ENCODE peak calls at places on chromosome 11, in five cellular contexts. N, U, V, Z and T are unnamed samples.

GRCh38 chr11:119316729-119317591 is at the start of gene MCAM:
- DNase-seq in U (no peak), V (no peak), Z (peak), N (no peak), T (no peak)

GRCh38 chr11:30143098-30143705 is 87.6 kb upstream of the FSHB start:
- DNase-seq in V (no peak), U (peak), N (no peak), Z (peak), T (no peak)

GRCh38 chr11:120652705-120653335 is 141.3 kb downstream of the GRIK4 start:
- DNase-seq in V (no peak), N (no peak), U (no peak), Z (no peak), T (no peak)

GRCh38 chr11:93268287-93269040 is 62.1 kb upstream of the DEUP1 start:
- DNase-seq in Z (no peak), N (no peak), V (no peak), U (no peak), T (no peak)

GRCh38 chr11:67466367-67466766 is 2.7 kb downstream of the TMEM134 start:
- DNase-seq in V (no peak), U (no peak), N (no peak), Z (no peak), T (no peak)

GRCh38 chr11:115279831-115280761 is 224.1 kb downstream of the CADM1 start:
- DNase-seq in V (no peak), Z (peak), U (no peak), N (no peak), T (no peak)

GRCh38 chr11:20154381-20154780 is 5.9 kb downstream of the DBX1 start:
- DNase-seq in V (no peak), U (no peak), N (no peak), Z (no peak), T (no peak)

GRCh38 chr11:96123301-96123700 is 199.4 kb upstream of the MTMR2 start:
- DNase-seq in V (peak), N (no peak), U (no peak), Z (no peak), T (no peak)